ENCODE peak calls at places on chromosomes 2 and 18, in five cellular contexts. One of them, this sample, is unnamed.

GRCh38 chr2:144515694-144516416 is 4.1 kb downstream of the ZEB2 start:
- DNase-seq in upper lobe of left lung: peak; percentile 31
- DNase-seq in tibial artery: peak; percentile 52
- DNase-seq in esophagus muscularis mucosa: no peak
- DNase-seq in right cardiac atrium: peak; percentile 56
- DNase-seq in this sample: peak; percentile 68

GRCh38 chr2:145091011-145091744 is 571.3 kb upstream of the ZEB2 start:
- DNase-seq in tibial artery: no peak
- DNase-seq in right cardiac atrium: no peak
- DNase-seq in esophagus muscularis mucosa: no peak
- DNase-seq in upper lobe of left lung: no peak
- DNase-seq in this sample: no peak

GRCh38 chr2:68365087-68365486 is at the start of gene PLEK:
- DNase-seq in esophagus muscularis mucosa: no peak
- DNase-seq in tibial artery: peak; percentile 65
- DNase-seq in upper lobe of left lung: peak; percentile 84
- DNase-seq in right cardiac atrium: peak; percentile 43
- DNase-seq in this sample: peak; percentile 47

GRCh38 chr2:33019796-33020195 is 73.0 kb downstream of the LTBP1 start:
- DNase-seq in right cardiac atrium: no peak
- DNase-seq in tibial artery: no peak
- DNase-seq in esophagus muscularis mucosa: peak; percentile 57
- DNase-seq in upper lobe of left lung: no peak
- DNase-seq in this sample: no peak

GRCh38 chr2:20823917-20824316 is 1.0 kb upstream of the LDAH start:
- DNase-seq in right cardiac atrium: no peak
- DNase-seq in esophagus muscularis mucosa: no peak
- DNase-seq in upper lobe of left lung: no peak
- DNase-seq in tibial artery: no peak
- DNase-seq in this sample: no peak

GRCh38 chr18:31241900-31242409 is 76.0 kb upstream of the DSG1 start:
- DNase-seq in tibial artery: no peak
- DNase-seq in upper lobe of left lung: no peak
- DNase-seq in right cardiac atrium: no peak
- DNase-seq in esophagus muscularis mucosa: no peak
- DNase-seq in this sample: peak; percentile 20

GRCh38 chr2:30472326-30472725 is 25.3 kb downstream of the LCLAT1 start:
- DNase-seq in upper lobe of left lung: no peak
- DNase-seq in esophagus muscularis mucosa: no peak
- DNase-seq in right cardiac atrium: no peak
- DNase-seq in tibial artery: no peak
- DNase-seq in this sample: no peak

GRCh38 chr2:178579006-178579405 is 98.7 kb downstream of the PLEKHA3 start:
- DNase-seq in upper lobe of left lung: no peak
- DNase-seq in tibial artery: no peak
- DNase-seq in esophagus muscularis mucosa: no peak
- DNase-seq in right cardiac atrium: no peak
- DNase-seq in this sample: no peak

GRCh38 chr2:212914392-212914791 is 237.0 kb downstream of the IKZF2 start:
- DNase-seq in upper lobe of left lung: no peak
- DNase-seq in esophagus muscularis mucosa: no peak
- DNase-seq in right cardiac atrium: no peak
- DNase-seq in tibial artery: no peak
- DNase-seq in this sample: no peak

GRCh38 chr2:19292007-19292406 is 66.4 kb downstream of the OSR1 start:
- DNase-seq in right cardiac atrium: peak; percentile 22
- DNase-seq in esophagus muscularis mucosa: no peak
- DNase-seq in tibial artery: peak; percentile 22
- DNase-seq in upper lobe of left lung: no peak
- DNase-seq in this sample: no peak

GRCh38 chr2:134912406-134912805 is 6.2 kb upstream of the CCNT2 start:
- DNase-seq in esophagus muscularis mucosa: no peak
- DNase-seq in right cardiac atrium: no peak
- DNase-seq in upper lobe of left lung: no peak
- DNase-seq in tibial artery: no peak
- DNase-seq in this sample: no peak

DNA sequence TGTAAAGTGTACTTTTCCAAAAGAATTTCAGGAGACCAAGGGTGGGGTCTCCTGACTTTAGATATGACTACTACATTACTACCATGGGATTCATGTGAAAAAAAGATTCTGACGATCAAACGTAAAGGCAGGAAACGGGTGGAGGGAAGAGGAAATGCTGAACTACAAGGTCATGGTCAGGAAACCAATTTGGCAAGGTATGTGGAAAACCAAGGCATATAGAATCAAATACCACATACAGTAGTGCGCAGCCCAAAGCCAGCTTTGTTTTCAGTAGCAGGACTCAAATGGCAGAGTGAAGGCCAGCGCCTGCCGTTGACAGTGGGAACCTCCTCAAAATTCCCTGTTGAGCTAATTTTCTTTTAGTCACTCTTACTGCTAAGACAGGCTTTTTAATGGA is 57.5 kb upstream of the SERTAD2 start:
- DNase-seq in esophagus muscularis mucosa: no peak
- DNase-seq in upper lobe of left lung: no peak
- DNase-seq in right cardiac atrium: no peak
- DNase-seq in tibial artery: no peak
- DNase-seq in this sample: no peak
- H3K27ac ChIP-seq in esophagus muscularis mucosa: no peak overlapping the region
- H3K27ac ChIP-seq in upper lobe of left lung: no peak overlapping the region
- H3K27ac ChIP-seq in right cardiac atrium: no peak overlapping the region
- H3K27ac ChIP-seq in tibial artery: no peak overlapping the region
- H3K27ac ChIP-seq in this sample: no peak overlapping the region

GRCh38 chr2:235613671-235614070 is 119.8 kb downstream of the AGAP1 start:
- DNase-seq in esophagus muscularis mucosa: no peak
- DNase-seq in tibial artery: no peak
- DNase-seq in right cardiac atrium: no peak
- DNase-seq in upper lobe of left lung: no peak
- DNase-seq in this sample: no peak

GRCh38 chr2:235611756-235612155 is 117.9 kb downstream of the AGAP1 start:
- DNase-seq in upper lobe of left lung: no peak
- DNase-seq in right cardiac atrium: no peak
- DNase-seq in esophagus muscularis mucosa: no peak
- DNase-seq in tibial artery: no peak
- DNase-seq in this sample: no peak

GRCh38 chr2:235614176-235614860 is 120.5 kb downstream of the AGAP1 start:
- DNase-seq in upper lobe of left lung: no peak
- DNase-seq in tibial artery: peak; percentile 53
- DNase-seq in right cardiac atrium: no peak
- DNase-seq in esophagus muscularis mucosa: no peak
- DNase-seq in this sample: no peak

GRCh38 chr2:235611337-235611736 is 117.5 kb downstream of the AGAP1 start:
- DNase-seq in upper lobe of left lung: no peak
- DNase-seq in tibial artery: no peak
- DNase-seq in right cardiac atrium: no peak
- DNase-seq in esophagus muscularis mucosa: no peak
- DNase-seq in this sample: no peak

DNA sequence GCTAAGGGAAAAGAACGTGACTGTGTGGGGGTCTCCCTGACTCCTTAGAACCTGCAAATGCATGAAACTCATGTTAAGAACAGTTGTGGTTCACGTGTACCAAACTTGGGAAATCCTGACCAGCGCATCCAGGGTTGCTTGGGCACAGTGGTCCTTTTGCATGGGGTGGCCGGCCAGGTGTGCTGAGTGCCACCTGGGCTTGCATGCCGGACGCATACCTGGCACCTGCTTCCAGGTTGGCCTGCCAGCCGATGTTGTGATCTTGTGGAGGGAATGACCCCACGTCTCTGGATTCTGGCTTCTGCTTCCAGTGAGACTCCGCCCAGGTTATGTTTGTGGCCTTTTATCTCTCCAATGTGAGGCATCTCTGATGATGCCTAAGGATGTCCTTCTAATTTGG is 118.7 kb downstream of the AGAP1 start:
- DNase-seq in right cardiac atrium: no peak
- DNase-seq in upper lobe of left lung: no peak
- DNase-seq in esophagus muscularis mucosa: no peak
- DNase-seq in tibial artery: no peak
- DNase-seq in this sample: no peak
- H3K4me3 ChIP-seq in right cardiac atrium: no peak overlapping the region
- H3K4me3 ChIP-seq in upper lobe of left lung: no peak overlapping the region
- H3K4me3 ChIP-seq in esophagus muscularis mucosa: no peak overlapping the region
- H3K4me3 ChIP-seq in tibial artery: no peak overlapping the region
- H3K4me3 ChIP-seq in this sample: no peak overlapping the region

GRCh38 chr18:35409921-35410320 is 32.8 kb upstream of the ZNF396 start:
- DNase-seq in right cardiac atrium: no peak
- DNase-seq in esophagus muscularis mucosa: no peak
- DNase-seq in tibial artery: no peak
- DNase-seq in upper lobe of left lung: no peak
- DNase-seq in this sample: no peak
- H3K27ac ChIP-seq in right cardiac atrium: no peak overlapping the region
- H3K27ac ChIP-seq in esophagus muscularis mucosa: no peak overlapping the region
- H3K27ac ChIP-seq in tibial artery: no peak overlapping the region
- H3K27ac ChIP-seq in upper lobe of left lung: no peak overlapping the region
- H3K27ac ChIP-seq in this sample: no peak overlapping the region

DNA sequence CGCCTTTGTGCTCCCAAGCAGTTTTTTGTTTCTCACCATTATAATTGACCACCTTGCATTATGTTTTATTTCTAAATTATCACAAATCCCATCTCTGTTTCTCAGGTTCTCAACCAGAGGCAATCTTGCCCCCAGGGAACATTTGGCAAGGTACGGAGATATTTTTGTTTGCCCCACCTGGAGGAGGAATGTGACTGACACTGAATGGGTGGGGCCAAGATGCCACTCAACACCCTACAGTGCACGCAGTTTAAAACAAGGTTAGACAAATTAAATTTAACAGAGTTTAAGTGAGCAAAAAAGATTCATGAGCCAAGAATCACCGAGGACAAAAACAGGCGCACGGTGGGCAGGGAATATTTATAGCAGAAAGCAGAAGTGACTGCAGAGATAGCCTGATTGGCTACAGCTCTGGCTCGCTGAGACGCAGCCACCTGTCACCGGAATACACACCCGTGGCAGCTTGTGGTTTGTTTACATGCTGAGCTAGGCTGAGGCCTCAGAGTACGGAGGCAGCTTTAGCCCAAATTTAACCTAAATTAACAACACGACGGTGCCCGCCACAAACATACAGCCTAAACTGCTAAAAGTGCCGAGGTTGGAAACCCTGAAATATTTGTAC is 150.0 kb upstream of the ALKAL2 start:
- DNase-seq in right cardiac atrium: no peak
- DNase-seq in upper lobe of left lung: peak; percentile 63
- DNase-seq in tibial artery: no peak
- DNase-seq in esophagus muscularis mucosa: no peak
- DNase-seq in this sample: no peak
- H3K4me3 ChIP-seq in right cardiac atrium: no peak overlapping the region
- H3K4me3 ChIP-seq in upper lobe of left lung: no peak overlapping the region
- H3K4me3 ChIP-seq in tibial artery: no peak overlapping the region
- H3K4me3 ChIP-seq in esophagus muscularis mucosa: no peak overlapping the region
- H3K4me3 ChIP-seq in this sample: no peak overlapping the region

GRCh38 chr2:235976516-235976915 is 191.7 kb downstream of the GBX2 start:
- DNase-seq in right cardiac atrium: no peak
- DNase-seq in esophagus muscularis mucosa: no peak
- DNase-seq in upper lobe of left lung: no peak
- DNase-seq in tibial artery: no peak
- DNase-seq in this sample: no peak
- H3K27ac ChIP-seq in right cardiac atrium: no peak overlapping the region
- H3K27ac ChIP-seq in esophagus muscularis mucosa: no peak overlapping the region
- H3K27ac ChIP-seq in upper lobe of left lung: no peak overlapping the region
- H3K27ac ChIP-seq in tibial artery: no peak overlapping the region
- H3K27ac ChIP-seq in this sample: no peak overlapping the region

GRCh38 chr2:234881413-234882241 is 70.2 kb upstream of the SH3BP4 start:
- DNase-seq in upper lobe of left lung: peak; percentile 83
- DNase-seq in right cardiac atrium: peak; percentile 88
- DNase-seq in tibial artery: peak; percentile 80
- DNase-seq in esophagus muscularis mucosa: no peak
- DNase-seq in this sample: peak; percentile 97
- H3K4me3 ChIP-seq in upper lobe of left lung: peak overlapping the region; percentile 25
- H3K4me3 ChIP-seq in right cardiac atrium: peak overlapping the region; percentile 30
- H3K4me3 ChIP-seq in tibial artery: no peak overlapping the region
- H3K4me3 ChIP-seq in esophagus muscularis mucosa: peak overlapping the region; percentile 27
- H3K4me3 ChIP-seq in this sample: peak overlapping the region; percentile 15

DNA sequence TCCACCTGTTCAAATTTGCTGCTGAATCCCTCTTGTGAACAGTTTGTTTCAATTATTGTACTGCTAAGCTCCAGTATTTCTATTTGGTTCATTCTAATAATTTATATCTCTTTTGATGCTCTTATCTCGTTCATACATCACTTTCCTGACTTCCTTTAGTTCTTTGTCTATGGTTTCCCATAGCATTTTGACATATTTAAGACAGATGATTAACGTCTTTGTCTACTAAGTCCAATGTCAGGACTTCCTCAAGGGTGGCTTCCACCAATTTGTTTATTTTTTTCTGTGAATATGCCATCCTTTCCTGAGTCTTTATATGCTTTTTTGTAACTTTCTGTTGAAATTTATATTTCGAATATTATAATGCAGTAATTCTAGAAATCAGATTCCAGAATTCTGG is 9.6 kb downstream of the PIGN start:
- DNase-seq in esophagus muscularis mucosa: no peak
- DNase-seq in tibial artery: no peak
- DNase-seq in upper lobe of left lung: no peak
- DNase-seq in right cardiac atrium: no peak
- DNase-seq in this sample: no peak
- H3K27ac ChIP-seq in esophagus muscularis mucosa: no peak overlapping the region
- H3K27ac ChIP-seq in tibial artery: no peak overlapping the region
- H3K27ac ChIP-seq in upper lobe of left lung: no peak overlapping the region
- H3K27ac ChIP-seq in right cardiac atrium: no peak overlapping the region
- H3K27ac ChIP-seq in this sample: no peak overlapping the region

DNA sequence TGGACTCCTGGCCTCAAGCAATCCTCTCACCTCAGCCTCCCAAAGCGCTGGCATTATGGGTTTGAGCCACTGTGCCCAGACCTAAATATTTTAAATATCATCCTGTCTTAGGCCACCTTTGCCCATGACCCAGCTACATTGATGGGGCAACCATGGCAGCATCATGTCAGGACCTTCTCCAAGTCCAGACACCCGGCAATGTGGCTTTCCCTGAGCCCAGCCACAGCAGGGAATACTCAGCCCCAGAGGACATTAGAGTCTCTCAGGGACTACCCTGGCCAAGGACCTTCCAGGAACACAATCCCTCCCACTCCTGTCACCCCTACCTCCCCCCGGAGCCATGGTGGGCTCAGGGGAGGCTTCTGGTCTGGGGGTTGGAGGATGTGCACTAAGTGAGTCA is 72.8 kb downstream of the SMAD7 start:
- DNase-seq in tibial artery: no peak
- DNase-seq in right cardiac atrium: no peak
- DNase-seq in upper lobe of left lung: no peak
- DNase-seq in esophagus muscularis mucosa: no peak
- DNase-seq in this sample: no peak
- H3K4me3 ChIP-seq in tibial artery: no peak overlapping the region
- H3K4me3 ChIP-seq in right cardiac atrium: no peak overlapping the region
- H3K4me3 ChIP-seq in upper lobe of left lung: no peak overlapping the region
- H3K4me3 ChIP-seq in esophagus muscularis mucosa: no peak overlapping the region
- H3K4me3 ChIP-seq in this sample: no peak overlapping the region